ENCODE peak calls at places on chromosomes 2 and 18, in six cellular contexts. One of them, this sample, is unnamed.

GRCh38 chr2:194264586-194264985 is 1392.4 kb upstream of the SLC39A10 start:
- DNase-seq in breast epithelium: no peak
- DNase-seq in thyroid gland: no peak
- DNase-seq in adrenal gland: no peak
- DNase-seq in IMR-90: no peak
- DNase-seq in Peyer's patch: no peak
- DNase-seq in this sample: no peak

GRCh38 chr2:20425371-20425881 is 21.4 kb upstream of the RHOB start:
- DNase-seq in breast epithelium: no peak
- DNase-seq in thyroid gland: no peak
- DNase-seq in adrenal gland: no peak
- DNase-seq in IMR-90: peak
- DNase-seq in Peyer's patch: peak
- DNase-seq in this sample: no peak

GRCh38 chr18:49961271-49961670 is 147.9 kb upstream of the ACAA2 start:
- DNase-seq in breast epithelium: no peak
- DNase-seq in thyroid gland: no peak
- DNase-seq in adrenal gland: no peak
- DNase-seq in IMR-90: no peak
- DNase-seq in Peyer's patch: no peak
- DNase-seq in this sample: no peak

GRCh38 chr2:31354837-31355236 is 59.7 kb downstream of the XDH start:
- DNase-seq in breast epithelium: no peak
- DNase-seq in thyroid gland: no peak
- DNase-seq in adrenal gland: no peak
- DNase-seq in IMR-90: no peak
- DNase-seq in Peyer's patch: no peak
- DNase-seq in this sample: no peak

GRCh38 chr2:207394812-207395534 is 134.8 kb upstream of the CREB1 start:
- DNase-seq in breast epithelium: no peak
- DNase-seq in thyroid gland: no peak
- DNase-seq in adrenal gland: peak
- DNase-seq in IMR-90: peak
- DNase-seq in Peyer's patch: no peak
- DNase-seq in this sample: no peak

GRCh38 chr2:190534310-190535118 is at the start of gene NEMP2:
- DNase-seq in breast epithelium: peak
- DNase-seq in thyroid gland: peak
- DNase-seq in adrenal gland: peak
- DNase-seq in IMR-90: peak
- DNase-seq in Peyer's patch: peak
- DNase-seq in this sample: peak

GRCh38 chr2:40106061-40106460 is 327.0 kb upstream of the THUMPD2 start:
- DNase-seq in breast epithelium: no peak
- DNase-seq in thyroid gland: no peak
- DNase-seq in adrenal gland: no peak
- DNase-seq in IMR-90: peak
- DNase-seq in Peyer's patch: no peak
- DNase-seq in this sample: no peak

GRCh38 chr2:95327861-95328260 is 30.7 kb downstream of the KCNIP3 start:
- DNase-seq in breast epithelium: no peak
- DNase-seq in thyroid gland: no peak
- DNase-seq in adrenal gland: no peak
- DNase-seq in IMR-90: no peak
- DNase-seq in Peyer's patch: no peak
- DNase-seq in this sample: no peak

GRCh38 chr2:26675651-26676255 is 16.8 kb upstream of the KCNK3 start:
- DNase-seq in breast epithelium: no peak
- DNase-seq in thyroid gland: no peak
- DNase-seq in adrenal gland: peak
- DNase-seq in IMR-90: no peak
- DNase-seq in Peyer's patch: no peak
- DNase-seq in this sample: no peak

GRCh38 chr18:919078-919477 is 14.4 kb downstream of the ADCYAP1 start:
- DNase-seq in breast epithelium: no peak
- DNase-seq in thyroid gland: no peak
- DNase-seq in adrenal gland: no peak
- DNase-seq in IMR-90: no peak
- DNase-seq in Peyer's patch: no peak
- DNase-seq in this sample: no peak

DNA sequence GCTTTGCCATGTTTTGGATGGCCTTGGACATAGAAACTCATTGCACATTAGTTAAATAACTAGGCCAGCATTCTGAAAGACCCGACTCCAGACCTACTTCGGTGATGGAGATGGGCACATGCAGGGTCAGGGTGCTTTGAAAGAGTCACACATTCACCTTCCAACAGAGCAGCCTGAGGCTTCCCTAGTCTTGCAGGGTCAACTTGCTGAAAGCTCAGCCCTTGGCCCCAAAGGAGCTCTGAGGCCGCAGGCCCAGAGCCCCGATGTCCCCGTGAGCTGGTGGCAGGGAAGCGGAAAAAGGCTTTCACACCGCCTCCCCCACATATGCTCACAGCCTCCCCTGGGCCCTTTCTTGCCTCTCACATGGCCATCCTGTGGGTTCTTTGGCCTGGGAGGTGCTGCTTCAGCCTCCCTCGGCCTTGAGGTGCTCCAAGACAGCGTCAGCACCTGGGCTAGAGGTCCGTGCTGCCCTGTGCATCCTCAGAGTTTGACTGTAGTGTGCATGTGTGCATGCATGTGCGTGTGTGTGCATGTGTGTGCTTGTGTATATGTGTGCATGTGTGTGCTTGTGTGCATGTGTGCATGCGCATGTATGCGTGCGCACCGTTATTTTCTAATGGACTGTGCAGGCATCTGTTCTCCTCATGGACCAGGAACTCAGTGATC is 21.6 kb downstream of the LDLRAD4 start:
- DNase-seq in breast epithelium: peak
- DNase-seq in thyroid gland: no peak
- DNase-seq in adrenal gland: no peak
- DNase-seq in IMR-90: no peak
- DNase-seq in Peyer's patch: peak
- DNase-seq in this sample: no peak
- TF ChIP-seq CTCF in breast epithelium: no peak
- TF ChIP-seq CTCF in thyroid gland: no peak
- TF ChIP-seq CTCF in adrenal gland: no peak
- TF ChIP-seq CTCF in IMR-90: no peak
- TF ChIP-seq CTCF in Peyer's patch: no peak
- TF ChIP-seq CTCF in this sample: no peak

DNA sequence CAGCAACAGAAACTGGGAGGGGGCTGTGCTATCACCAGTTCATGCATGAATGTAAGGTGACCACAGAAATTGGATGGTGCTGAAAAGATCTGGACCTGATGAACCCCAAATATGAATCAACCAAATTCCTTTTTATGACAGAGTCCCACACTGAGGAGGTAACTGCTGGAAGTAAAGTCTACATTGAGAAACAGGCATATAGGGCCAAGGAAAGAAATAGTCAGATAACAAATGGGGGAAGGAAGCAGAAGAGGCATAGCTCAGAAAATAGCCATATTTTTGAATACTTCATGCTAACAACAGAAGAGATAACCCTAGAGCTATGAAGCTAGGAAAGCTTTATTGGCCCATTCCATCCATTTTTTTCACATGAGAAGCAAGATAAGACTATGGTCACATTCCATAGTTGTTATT is 25.8 kb downstream of the ZC3H6 start:
- DNase-seq in breast epithelium: no peak
- DNase-seq in thyroid gland: no peak
- DNase-seq in adrenal gland: no peak
- DNase-seq in IMR-90: peak
- DNase-seq in Peyer's patch: no peak
- DNase-seq in this sample: no peak
- TF ChIP-seq POLR2A in breast epithelium: no peak
- TF ChIP-seq POLR2A in thyroid gland: no peak
- TF ChIP-seq POLR2A in adrenal gland: no peak
- TF ChIP-seq POLR2A in IMR-90: no peak
- TF ChIP-seq POLR2A in Peyer's patch: no peak
- TF ChIP-seq POLR2A in this sample: no peak

GRCh38 chr2:39068757-39069515 is 51.9 kb downstream of the SOS1 start:
- DNase-seq in breast epithelium: no peak
- DNase-seq in thyroid gland: no peak
- DNase-seq in adrenal gland: no peak
- DNase-seq in IMR-90: peak
- DNase-seq in Peyer's patch: no peak
- DNase-seq in this sample: no peak
- TF ChIP-seq CTCF in breast epithelium: no peak
- TF ChIP-seq CTCF in thyroid gland: no peak
- TF ChIP-seq CTCF in adrenal gland: no peak
- TF ChIP-seq CTCF in IMR-90: peak
- TF ChIP-seq CTCF in Peyer's patch: no peak
- TF ChIP-seq CTCF in this sample: no peak

DNA sequence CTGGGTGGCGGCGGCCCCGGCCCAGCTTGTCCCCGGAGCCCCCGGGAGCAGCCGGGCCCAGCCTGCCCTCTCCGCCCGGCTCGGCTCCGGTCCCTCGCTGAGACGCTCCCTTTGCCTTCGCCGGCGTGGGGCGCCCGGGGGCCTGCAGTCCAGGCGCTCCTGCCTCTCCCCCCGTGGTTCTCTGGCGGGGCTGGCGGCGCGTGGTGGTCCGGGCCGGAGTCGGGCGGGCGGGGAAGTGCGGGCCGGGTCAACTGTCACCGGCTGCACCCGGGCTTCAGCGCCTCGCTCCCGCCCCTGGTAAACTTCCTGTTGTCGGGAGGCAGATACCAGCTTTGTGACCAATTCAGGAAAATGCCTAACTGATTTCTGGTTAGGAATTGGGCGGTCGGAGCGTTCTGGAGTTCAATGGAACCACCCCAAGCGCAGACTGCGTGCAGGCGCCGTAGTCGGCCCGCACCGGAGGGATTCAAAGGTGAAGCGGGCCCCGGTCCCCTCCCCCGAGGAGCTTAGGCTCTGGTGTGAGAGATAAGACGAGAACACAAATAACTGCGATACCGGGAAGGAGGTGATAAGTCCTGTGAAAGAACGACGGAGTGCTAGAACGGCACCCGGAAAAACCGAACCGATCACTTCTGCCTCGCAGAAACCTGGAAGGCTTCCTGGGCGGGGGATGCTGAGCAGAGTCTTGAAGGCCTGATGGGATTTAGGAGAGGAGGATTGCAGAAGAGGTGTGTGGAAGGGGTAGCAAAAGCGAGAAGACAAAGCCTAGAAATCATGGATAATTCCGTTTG is 884 bp downstream of the CAB39 start:
- DNase-seq in breast epithelium: no peak
- DNase-seq in thyroid gland: peak
- DNase-seq in adrenal gland: peak
- DNase-seq in IMR-90: no peak
- DNase-seq in Peyer's patch: peak
- DNase-seq in this sample: no peak
- TF ChIP-seq POLR2A in breast epithelium: no peak
- TF ChIP-seq POLR2A in thyroid gland: no peak
- TF ChIP-seq POLR2A in adrenal gland: no peak
- TF ChIP-seq POLR2A in IMR-90: no peak
- TF ChIP-seq POLR2A in Peyer's patch: peak
- TF ChIP-seq POLR2A in this sample: no peak

DNA sequence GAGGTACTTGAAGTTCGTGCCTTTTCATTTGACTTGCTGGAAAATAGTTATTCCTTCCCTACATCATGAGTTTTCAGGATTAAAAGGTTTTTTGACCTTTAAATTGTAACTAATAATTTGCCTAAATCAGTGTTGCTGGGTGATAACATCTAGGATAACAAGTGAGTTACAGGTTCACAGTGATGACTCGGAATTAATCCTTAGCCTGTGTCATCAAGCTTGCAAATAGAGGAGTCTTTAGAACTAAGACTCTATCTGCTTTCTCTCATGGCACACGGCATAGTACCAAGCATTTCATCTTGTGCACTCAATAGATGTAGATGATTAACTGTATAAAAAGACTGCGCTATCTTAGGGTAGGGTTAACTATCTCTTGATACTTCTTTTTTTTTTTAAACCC is 79.5 kb downstream of the CAMKMT start:
- DNase-seq in breast epithelium: no peak
- DNase-seq in thyroid gland: no peak
- DNase-seq in adrenal gland: no peak
- DNase-seq in IMR-90: peak
- DNase-seq in Peyer's patch: no peak
- DNase-seq in this sample: no peak
- TF ChIP-seq CTCF in breast epithelium: no peak
- TF ChIP-seq CTCF in thyroid gland: no peak
- TF ChIP-seq CTCF in adrenal gland: no peak
- TF ChIP-seq CTCF in IMR-90: no peak
- TF ChIP-seq CTCF in Peyer's patch: no peak
- TF ChIP-seq CTCF in this sample: no peak

This sample was measured in esophagus squamous epithelium.